ENCODE peak calls at places on chromosomes 13 and 19, in five cellular contexts. D is EL, P is EH, E is RWPE2, F is activated T-helper 1 cell treated with Interleukin-2 at 50 U/mL for 16 hours. A is an unnamed sample.
A peak's percentile ranks its signal among the peaks of the same experiment; 100 is the strongest.

GRCh38 chr13:99941086-99941485 is 30.5 kb downstream of the ZIC5 start:
- DNase-seq in F (no peak), D (no peak), E (no peak), P (no peak), A (no peak)

GRCh38 chr13:44309771-44310767 is 63.6 kb upstream of the SERP2 start:
- DNase-seq in P (no peak), E (no peak), D (no peak), F (no peak), A (no peak)

GRCh38 chr19:46077815-46078167 is 37.0 kb upstream of the IGFL4 start:
- DNase-seq in D (no peak), F (no peak), P (no peak), E (no peak), A (no peak)

GRCh38 chr13:98751397-98752110 is 918 bp downstream of the SLC15A1 start:
- DNase-seq in F (no peak), P (peak; percentile 20), D (peak; percentile 26), E (no peak), A (no peak)

GRCh38 chr19:44585371-44586141 is 27.8 kb upstream of the IGSF23 start:
- DNase-seq in F (no peak), P (peak; percentile 77), E (no peak), D (peak; percentile 60), A (peak; percentile 48)

GRCh38 chr19:49690656-49691242 is at the start of gene CPT1C:
- DNase-seq in P (peak; percentile 90), D (peak; percentile 95), F (no peak), E (peak; percentile 85), A (no peak)

GRCh38 chr19:55173717-55174409 is 6.2 kb downstream of the SYT5 start:
- DNase-seq in P (peak; percentile 92), E (peak; percentile 89), D (peak; percentile 90), F (no peak), A (peak; percentile 25)

GRCh38 chr13:98986226-98986846 is 8.5 kb upstream of the DOCK9 start:
- DNase-seq in P (no peak), E (no peak), D (no peak), F (no peak), A (no peak)

GRCh38 chr13:63463782-63464610 is 2048.3 kb upstream of the PCDH20 start:
- DNase-seq in D (no peak), P (no peak), F (no peak), E (no peak), A (no peak)

GRCh38 chr19:54532528-54532927 is 29.9 kb downstream of the LAIR2 start:
- DNase-seq in D (no peak), E (no peak), F (no peak), P (no peak), A (no peak)

GRCh38 chr13:97946951-97947588 is 6.4 kb upstream of the IPO5 start:
- DNase-seq in E (peak; percentile 72), F (no peak), P (peak; percentile 93), D (peak; percentile 94), A (peak; percentile 85)

GRCh38 chr19:48553676-48554384 is 1.9 kb downstream of the SULT2B1 start:
- DNase-seq in P (peak; percentile 91), E (peak; percentile 82), D (peak; percentile 97), F (no peak), A (peak; percentile 71)

GRCh38 chr19:33675501-33676124 is 53.9 kb downstream of the CHST8 start:
- DNase-seq in D (no peak), E (no peak), P (no peak), F (no peak), A (no peak)

GRCh38 chr13:110509478-110509926 is 52.0 kb downstream of the RAB20 start:
- DNase-seq in D (no peak), F (no peak), E (no peak), P (no peak), A (no peak)

GRCh38 chr13:33323766-33324525 is 38.4 kb upstream of the STARD13 start:
- DNase-seq in P (peak; percentile 47), E (no peak), F (no peak), D (peak; percentile 46), A (no peak)

GRCh38 chr19:41339936-41340335 is 13.8 kb downstream of the TGFB1 start:
- DNase-seq in D (peak; percentile 84), P (peak; percentile 93), F (no peak), E (no peak), A (peak; percentile 70)

GRCh38 chr19:47005164-47005641 is 14.4 kb upstream of the NPAS1 start:
- DNase-seq in E (no peak), F (no peak), D (no peak), P (no peak), A (no peak)

GRCh38 chr19:35959040-35959967 is 23.1 kb downstream of the LRFN3 start:
- DNase-seq in E (no peak), P (peak; percentile 23), D (no peak), F (peak; percentile 81), A (no peak)

GRCh38 chr19:52942371-52943133 is 19.3 kb upstream of the ZNF888 start:
- DNase-seq in P (peak; percentile 89), D (peak; percentile 91), F (peak; percentile 93), E (peak; percentile 80), A (no peak)

GRCh38 chr19:48874309-48875135 is 2.3 kb downstream of the PPP1R15A start:
- DNase-seq in E (no peak), P (peak; percentile 83), D (peak; percentile 86), F (peak; percentile 28), A (peak; percentile 95)

GRCh38 chr13:23979361-23980159 is 82.3 kb upstream of the C1QTNF9B start:
- DNase-seq in D (peak; percentile 88), P (peak; percentile 89), E (peak; percentile 70), F (no peak), A (peak; percentile 71)

GRCh38 chr19:38506723-38507550 is 73.4 kb downstream of the RYR1 start:
- DNase-seq in E (peak; percentile 95), F (peak; percentile 4), P (peak; percentile 75), D (peak; percentile 65), A (peak; percentile 51)

GRCh38 chr19:45250832-45251451 is at the start of gene MARK4:
- DNase-seq in F (peak; percentile 40), D (peak; percentile 62), P (peak; percentile 65), E (no peak), A (peak; percentile 20)

GRCh38 chr19:39223703-39224279 is 19.7 kb upstream of the SYCN start:
- DNase-seq in F (no peak), E (no peak), P (peak; percentile 41), D (no peak), A (no peak)

GRCh38 chr19:4896372-4896771 is 6.3 kb downstream of the ARRDC5 start:
- DNase-seq in D (peak; percentile 62), F (no peak), P (peak; percentile 52), E (no peak), A (peak; percentile 50)

GRCh38 chr13:86653009-86653408 is 853.8 kb upstream of the SLITRK6 start:
- DNase-seq in P (no peak), F (no peak), D (no peak), E (no peak), A (no peak)

GRCh38 chr13:93462151-93462550 is 235.5 kb downstream of the GPC6 start:
- DNase-seq in D (no peak), P (no peak), F (no peak), E (no peak), A (no peak)

GRCh38 chr19:16376649-16377048 is 52.0 kb downstream of the KLF2 start:
- DNase-seq in D (peak; percentile 12), E (no peak), F (no peak), P (no peak), A (no peak)

GRCh38 chr13:97267418-97268059 is 45.4 kb downstream of the MBNL2 start:
- DNase-seq in D (no peak), E (no peak), F (no peak), P (peak; percentile 15), A (no peak)

GRCh38 chr19:50008532-50008931 is 16.6 kb downstream of the VRK3 start:
- DNase-seq in F (no peak), P (peak; percentile 8), D (no peak), E (no peak), A (no peak)

GRCh38 chr19:30224689-30225606 is 147.2 kb upstream of the ZNF536 start:
- DNase-seq in P (no peak), D (no peak), E (no peak), F (no peak), A (no peak)

GRCh38 chr13:20616059-20616797 is 49.3 kb downstream of the IFT88 start:
- DNase-seq in D (peak; percentile 83), P (peak; percentile 89), E (no peak), F (no peak), A (peak; percentile 89)

GRCh38 chr19:36079389-36079788 is 24.7 kb downstream of the WDR62 start:
- DNase-seq in E (no peak), D (no peak), P (no peak), F (no peak), A (no peak)

GRCh38 chr19:48836089-48837017 is at the start of gene HSD17B14:
- DNase-seq in P (peak; percentile 59), D (peak; percentile 35), F (no peak), E (no peak), A (no peak)

GRCh38 chr13:113110048-113110851 is 4.7 kb downstream of the F7 start:
- DNase-seq in E (peak; percentile 41), F (no peak), D (no peak), P (no peak), A (no peak)

GRCh38 chr19:48644839-48645651 is 942 bp downstream of the CA11 start:
- DNase-seq in D (peak; percentile 72), F (peak; percentile 53), P (peak; percentile 78), E (no peak), A (peak; percentile 69)

GRCh38 chr19:41325947-41326706 is 16.2 kb downstream of the CCDC97 start:
- DNase-seq in E (no peak), D (peak; percentile 52), F (no peak), P (peak; percentile 90), A (peak; percentile 40)

GRCh38 chr19:17909017-17909732 is 23.6 kb upstream of the CCDC124 start:
- DNase-seq in F (no peak), D (no peak), E (no peak), P (no peak), A (no peak)

A was measured in HT1080.